ENCODE peak calls at places on chromosome 17, in four cellular contexts. One of them, this sample, is unnamed.

GRCh38 chr17:57708401-57708800 is 36.7 kb downstream of the CCDC182 start:
- DNase-seq in breast epithelium: no peak
- DNase-seq in suprapubic skin: no peak
- DNase-seq in esophagus squamous epithelium: no peak
- DNase-seq in this sample: no peak

GRCh38 chr17:41540921-41541625 is 13.0 kb upstream of the KRT19 start:
- DNase-seq in breast epithelium: no peak
- DNase-seq in suprapubic skin: no peak
- DNase-seq in esophagus squamous epithelium: no peak
- DNase-seq in this sample: no peak

GRCh38 chr17:61519754-61520440 is 67.7 kb downstream of the TBX4 start:
- DNase-seq in breast epithelium: no peak
- DNase-seq in suprapubic skin: no peak
- DNase-seq in esophagus squamous epithelium: no peak
- DNase-seq in this sample: no peak

GRCh38 chr17:6546069-6546718 is 10.2 kb downstream of the PITPNM3 start:
- DNase-seq in breast epithelium: no peak
- DNase-seq in suprapubic skin: no peak
- DNase-seq in esophagus squamous epithelium: no peak
- DNase-seq in this sample: no peak

GRCh38 chr17:62109378-62109902 is 44.4 kb upstream of the MED13 start:
- DNase-seq in breast epithelium: no peak
- DNase-seq in suprapubic skin: no peak
- DNase-seq in esophagus squamous epithelium: no peak
- DNase-seq in this sample: peak; percentile 64

GRCh38 chr17:50891577-50891989 is 25.4 kb upstream of the TOB1 start:
- DNase-seq in breast epithelium: no peak
- DNase-seq in suprapubic skin: peak; percentile 18
- DNase-seq in esophagus squamous epithelium: no peak
- DNase-seq in this sample: no peak

GRCh38 chr17:60514053-60514452 is 12.0 kb downstream of the APPBP2 start:
- DNase-seq in breast epithelium: no peak
- DNase-seq in suprapubic skin: no peak
- DNase-seq in esophagus squamous epithelium: no peak
- DNase-seq in this sample: no peak

GRCh38 chr17:48143629-48144028 is 36.1 kb downstream of the SNX11 start:
- DNase-seq in breast epithelium: no peak
- DNase-seq in suprapubic skin: no peak
- DNase-seq in esophagus squamous epithelium: no peak
- DNase-seq in this sample: no peak

GRCh38 chr17:59786536-59787319 is 79.3 kb downstream of the VMP1 start:
- DNase-seq in breast epithelium: no peak
- DNase-seq in suprapubic skin: no peak
- DNase-seq in esophagus squamous epithelium: peak; percentile 39
- DNase-seq in this sample: no peak

GRCh38 chr17:50290074-50290702 is 15.9 kb downstream of the TMEM92 start:
- DNase-seq in breast epithelium: peak; percentile 65
- DNase-seq in suprapubic skin: peak; percentile 88
- DNase-seq in esophagus squamous epithelium: no peak
- DNase-seq in this sample: peak; percentile 90

GRCh38 chr17:43906951-43907424 is 348 bp downstream of the MPP2 start:
- DNase-seq in breast epithelium: no peak
- DNase-seq in suprapubic skin: no peak
- DNase-seq in esophagus squamous epithelium: no peak
- DNase-seq in this sample: no peak

GRCh38 chr17:60506312-60506711 is 19.7 kb downstream of the APPBP2 start:
- DNase-seq in breast epithelium: no peak
- DNase-seq in suprapubic skin: no peak
- DNase-seq in esophagus squamous epithelium: no peak
- DNase-seq in this sample: no peak

GRCh38 chr17:45907720-45908395 is 13.5 kb downstream of the MAPT start:
- DNase-seq in breast epithelium: no peak
- DNase-seq in suprapubic skin: no peak
- DNase-seq in esophagus squamous epithelium: no peak
- DNase-seq in this sample: no peak

GRCh38 chr17:58305626-58306025 is 23.0 kb downstream of the TSPOAP1 start:
- DNase-seq in breast epithelium: no peak
- DNase-seq in suprapubic skin: no peak
- DNase-seq in esophagus squamous epithelium: no peak
- DNase-seq in this sample: peak; percentile 41

GRCh38 chr17:76385892-76386786 is 1.7 kb downstream of the SPHK1 start:
- DNase-seq in breast epithelium: peak; percentile 78
- DNase-seq in suprapubic skin: peak; percentile 91
- DNase-seq in esophagus squamous epithelium: no peak
- DNase-seq in this sample: peak; percentile 89

GRCh38 chr17:51580869-51581268 is 320.5 kb downstream of the UTP18 start:
- DNase-seq in breast epithelium: no peak
- DNase-seq in suprapubic skin: no peak
- DNase-seq in esophagus squamous epithelium: no peak
- DNase-seq in this sample: no peak

GRCh38 chr17:28326114-28326513 is 7.1 kb downstream of the TMEM97 start:
- DNase-seq in breast epithelium: no peak
- DNase-seq in suprapubic skin: no peak
- DNase-seq in esophagus squamous epithelium: no peak
- DNase-seq in this sample: no peak

GRCh38 chr17:82668631-82669099 is 20.4 kb upstream of the WDR45B start:
- DNase-seq in breast epithelium: no peak
- DNase-seq in suprapubic skin: no peak
- DNase-seq in esophagus squamous epithelium: no peak
- DNase-seq in this sample: peak; percentile 78

GRCh38 chr17:45320931-45321461 is 4.2 kb upstream of the MAP3K14 start:
- DNase-seq in breast epithelium: no peak
- DNase-seq in suprapubic skin: no peak
- DNase-seq in esophagus squamous epithelium: no peak
- DNase-seq in this sample: no peak

GRCh38 chr17:81536299-81537290 is 8.4 kb downstream of the FSCN2 start:
- DNase-seq in breast epithelium: no peak
- DNase-seq in suprapubic skin: no peak
- DNase-seq in esophagus squamous epithelium: no peak
- DNase-seq in this sample: no peak

GRCh38 chr17:48055531-48056245 is 7.5 kb downstream of the NFE2L1 start:
- DNase-seq in breast epithelium: no peak
- DNase-seq in suprapubic skin: no peak
- DNase-seq in esophagus squamous epithelium: no peak
- DNase-seq in this sample: no peak

GRCh38 chr17:4949321-4950074 is 1.2 kb upstream of the PFN1 start:
- DNase-seq in breast epithelium: peak; percentile 68
- DNase-seq in suprapubic skin: no peak
- DNase-seq in esophagus squamous epithelium: peak; percentile 46
- DNase-seq in this sample: peak; percentile 85

GRCh38 chr17:41131979-41132378 is 8.0 kb upstream of the KRTAP4-12 start:
- DNase-seq in breast epithelium: no peak
- DNase-seq in suprapubic skin: no peak
- DNase-seq in esophagus squamous epithelium: no peak
- DNase-seq in this sample: no peak

GRCh38 chr17:19301973-19302372 is 60.5 kb downstream of the B9D1 start:
- DNase-seq in breast epithelium: no peak
- DNase-seq in suprapubic skin: no peak
- DNase-seq in esophagus squamous epithelium: no peak
- DNase-seq in this sample: no peak

GRCh38 chr17:19298561-19299213 is 61.5 kb downstream of the EPN2 start:
- DNase-seq in breast epithelium: no peak
- DNase-seq in suprapubic skin: no peak
- DNase-seq in esophagus squamous epithelium: no peak
- DNase-seq in this sample: no peak

GRCh38 chr17:19299214-19299747 is 62.1 kb downstream of the EPN2 start:
- DNase-seq in breast epithelium: no peak
- DNase-seq in suprapubic skin: no peak
- DNase-seq in esophagus squamous epithelium: no peak
- DNase-seq in this sample: no peak

GRCh38 chr17:19301274-19301946 is 61.1 kb downstream of the B9D1 start:
- DNase-seq in breast epithelium: no peak
- DNase-seq in suprapubic skin: no peak
- DNase-seq in esophagus squamous epithelium: no peak
- DNase-seq in this sample: peak; percentile 8

DNA sequence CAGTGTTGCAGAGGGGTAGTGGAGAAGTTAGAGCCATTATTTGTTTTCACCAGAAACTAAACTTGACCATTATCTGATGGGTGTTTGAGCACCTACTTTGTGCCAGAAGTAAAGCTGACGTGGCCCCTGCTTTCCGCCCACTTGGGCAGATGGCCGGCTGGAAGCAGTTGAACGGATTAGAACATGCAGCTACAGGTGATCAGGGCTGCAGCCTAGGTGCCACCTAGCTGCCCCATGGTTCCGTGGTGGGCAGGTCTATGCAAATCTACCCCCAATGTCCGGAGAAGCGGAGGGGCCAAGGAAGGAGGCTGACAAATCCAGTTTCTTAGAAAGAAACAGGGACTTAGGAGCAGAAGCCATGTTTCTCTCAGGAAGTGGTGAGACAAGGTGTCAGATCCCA is 62.7 kb downstream of the B9D1 start:
- DNase-seq in breast epithelium: no peak
- DNase-seq in suprapubic skin: no peak
- DNase-seq in esophagus squamous epithelium: no peak
- DNase-seq in this sample: peak; percentile 41
- H3K4me1 ChIP-seq in breast epithelium: no peaks in the 10 kb centered on the region
- H3K4me1 ChIP-seq in suprapubic skin: peaks cover 76% of the 10 kb centered on the region
- H3K4me1 ChIP-seq in esophagus squamous epithelium: peaks cover 94% of the 10 kb centered on the region
- H3K4me1 ChIP-seq in this sample: no peaks in the 10 kb centered on the region

GRCh38 chr17:27324940-27325339 is 31.0 kb downstream of the WSB1 start:
- DNase-seq in breast epithelium: no peak
- DNase-seq in suprapubic skin: no peak
- DNase-seq in esophagus squamous epithelium: no peak
- DNase-seq in this sample: no peak

GRCh38 chr17:27323538-27324212 is 29.8 kb downstream of the WSB1 start:
- DNase-seq in breast epithelium: peak; percentile 76
- DNase-seq in suprapubic skin: peak; percentile 88
- DNase-seq in esophagus squamous epithelium: no peak
- DNase-seq in this sample: peak; percentile 85

GRCh38 chr17:27321372-27321771 is 27.5 kb downstream of the WSB1 start:
- DNase-seq in breast epithelium: no peak
- DNase-seq in suprapubic skin: no peak
- DNase-seq in esophagus squamous epithelium: no peak
- DNase-seq in this sample: no peak

GRCh38 chr17:27322026-27322425 is 28.1 kb downstream of the WSB1 start:
- DNase-seq in breast epithelium: no peak
- DNase-seq in suprapubic skin: no peak
- DNase-seq in esophagus squamous epithelium: no peak
- DNase-seq in this sample: no peak

GRCh38 chr17:27322690-27323508 is 29.0 kb downstream of the WSB1 start:
- DNase-seq in breast epithelium: no peak
- DNase-seq in suprapubic skin: no peak
- DNase-seq in esophagus squamous epithelium: no peak
- DNase-seq in this sample: no peak
- H3K27ac ChIP-seq in breast epithelium: peak overlapping the region; percentile 38
- H3K27ac ChIP-seq in suprapubic skin: no peak overlapping the region
- H3K27ac ChIP-seq in esophagus squamous epithelium: peak overlapping the region; percentile 51
- H3K27ac ChIP-seq in this sample: no peak overlapping the region

GRCh38 chr17:72605543-72605942 is 484.7 kb downstream of the SOX9 start:
- DNase-seq in breast epithelium: no peak
- DNase-seq in suprapubic skin: no peak
- DNase-seq in esophagus squamous epithelium: no peak
- DNase-seq in this sample: no peak
- H3K4me1 ChIP-seq in breast epithelium: no peaks in the 10 kb centered on the region
- H3K4me1 ChIP-seq in suprapubic skin: peaks cover 4% of the 10 kb centered on the region
- H3K4me1 ChIP-seq in esophagus squamous epithelium: peaks cover 45% of the 10 kb centered on the region
- H3K4me1 ChIP-seq in this sample: no peaks in the 10 kb centered on the region

GRCh38 chr17:78684026-78684425 is 98.0 kb downstream of the CYTH1 start:
- DNase-seq in breast epithelium: no peak
- DNase-seq in suprapubic skin: no peak
- DNase-seq in esophagus squamous epithelium: no peak
- DNase-seq in this sample: no peak
- H3K27ac ChIP-seq in breast epithelium: no peak overlapping the region
- H3K27ac ChIP-seq in suprapubic skin: no peak overlapping the region
- H3K27ac ChIP-seq in esophagus squamous epithelium: no peak overlapping the region
- H3K27ac ChIP-seq in this sample: no peak overlapping the region

GRCh38 chr17:15249487-15249886 is 15.6 kb downstream of the PMP22 start:
- DNase-seq in breast epithelium: no peak
- DNase-seq in suprapubic skin: no peak
- DNase-seq in esophagus squamous epithelium: no peak
- DNase-seq in this sample: no peak
- H3K4me1 ChIP-seq in breast epithelium: peaks cover 5% of the 10 kb centered on the region
- H3K4me1 ChIP-seq in suprapubic skin: peaks cover 75% of the 10 kb centered on the region
- H3K4me1 ChIP-seq in esophagus squamous epithelium: peaks cover 84% of the 10 kb centered on the region
- H3K4me1 ChIP-seq in this sample: peaks cover 2% of the 10 kb centered on the region

This sample was measured in aorta.